ENCODE peak calls at places on chromosome X, in six cellular contexts. One of them, this sample, is unnamed. For H3K9me3, the result is how much of the 10 kb centered on the place peaks cover.

GRCh38 chrX:96770315-96770714 is 85.7 kb downstream of the DIAPH2 start:
- DNase-seq in H1: no peak
- DNase-seq in mesenchymal stem cell: peak
- DNase-seq in H9: no peak
- DNase-seq in IMR-90: peak
- DNase-seq in trophoblast cell: no peak
- DNase-seq in this sample: no peak

GRCh38 chrX:131288188-131288587 is 918 bp downstream of the IGSF1 start:
- DNase-seq in H1: no peak
- DNase-seq in H9: no peak
- DNase-seq in mesenchymal stem cell: no peak
- DNase-seq in IMR-90: no peak
- DNase-seq in trophoblast cell: no peak
- DNase-seq in this sample: no peak

GRCh38 chrX:15356444-15356843 is 21.1 kb upstream of the PIGA start:
- DNase-seq in IMR-90: peak
- DNase-seq in mesenchymal stem cell: peak
- DNase-seq in H1: no peak
- DNase-seq in H9: no peak
- DNase-seq in trophoblast cell: no peak
- DNase-seq in this sample: no peak

GRCh38 chrX:110341189-110342035 is 17.2 kb upstream of the RTL9 start:
- DNase-seq in trophoblast cell: no peak
- DNase-seq in H9: no peak
- DNase-seq in H1: no peak
- DNase-seq in mesenchymal stem cell: peak
- DNase-seq in IMR-90: peak
- DNase-seq in this sample: no peak

GRCh38 chrX:53184836-53185235 is 40.2 kb downstream of the KDM5C start:
- DNase-seq in mesenchymal stem cell: peak
- DNase-seq in H9: no peak
- DNase-seq in IMR-90: peak
- DNase-seq in H1: no peak
- DNase-seq in trophoblast cell: no peak
- DNase-seq in this sample: no peak

GRCh38 chrX:68500105-68500504 is 1.3 kb downstream of the YIPF6 start:
- DNase-seq in H9: no peak
- DNase-seq in mesenchymal stem cell: no peak
- DNase-seq in trophoblast cell: no peak
- DNase-seq in IMR-90: no peak
- DNase-seq in H1: no peak
- DNase-seq in this sample: no peak

GRCh38 chrX:138908577-138908976 is 197.1 kb upstream of the FGF13 start:
- DNase-seq in H1: no peak
- DNase-seq in mesenchymal stem cell: no peak
- DNase-seq in IMR-90: no peak
- DNase-seq in H9: no peak
- DNase-seq in trophoblast cell: no peak
- DNase-seq in this sample: no peak

GRCh38 chrX:77899081-77899828 is at the start of gene COX7B:
- DNase-seq in H1: peak
- DNase-seq in mesenchymal stem cell: peak
- DNase-seq in trophoblast cell: peak
- DNase-seq in H9: peak
- DNase-seq in IMR-90: peak
- DNase-seq in this sample: peak

GRCh38 chrX:71253253-71254091 is 468 bp downstream of the ZMYM3 start:
- DNase-seq in H9: peak
- DNase-seq in IMR-90: peak
- DNase-seq in mesenchymal stem cell: peak
- DNase-seq in trophoblast cell: no peak
- DNase-seq in H1: peak
- DNase-seq in this sample: peak

GRCh38 chrX:14056201-14056600 is 26.5 kb upstream of the GEMIN8 start:
- DNase-seq in mesenchymal stem cell: no peak
- DNase-seq in trophoblast cell: no peak
- DNase-seq in H9: no peak
- DNase-seq in IMR-90: peak
- DNase-seq in H1: no peak
- DNase-seq in this sample: no peak

GRCh38 chrX:67780694-67781109 is 236.9 kb downstream of the AR start:
- DNase-seq in H1: no peak
- DNase-seq in IMR-90: peak
- DNase-seq in H9: no peak
- DNase-seq in trophoblast cell: peak
- DNase-seq in mesenchymal stem cell: peak
- DNase-seq in this sample: no peak

GRCh38 chrX:41779058-41779564 is 55.1 kb downstream of the GPR82 start:
- DNase-seq in IMR-90: peak
- DNase-seq in mesenchymal stem cell: peak
- DNase-seq in trophoblast cell: no peak
- DNase-seq in H9: no peak
- DNase-seq in H1: no peak
- DNase-seq in this sample: no peak

GRCh38 chrX:134469481-134469880 is 9.5 kb downstream of the HPRT1 start:
- DNase-seq in trophoblast cell: no peak
- DNase-seq in H9: no peak
- DNase-seq in H1: no peak
- DNase-seq in IMR-90: peak
- DNase-seq in mesenchymal stem cell: peak
- DNase-seq in this sample: no peak

GRCh38 chrX:68511255-68511654 is 12.4 kb downstream of the YIPF6 start:
- DNase-seq in trophoblast cell: peak
- DNase-seq in H9: no peak
- DNase-seq in IMR-90: peak
- DNase-seq in mesenchymal stem cell: peak
- DNase-seq in H1: no peak
- DNase-seq in this sample: no peak

GRCh38 chrX:39645059-39645895 is 452.5 kb downstream of the BCOR start:
- DNase-seq in mesenchymal stem cell: peak
- DNase-seq in trophoblast cell: no peak
- DNase-seq in H1: no peak
- DNase-seq in H9: no peak
- DNase-seq in IMR-90: peak
- DNase-seq in this sample: no peak

GRCh38 chrX:75609361-75609760 is 86.5 kb upstream of the ZDHHC15 start:
- DNase-seq in H1: no peak
- DNase-seq in IMR-90: no peak
- DNase-seq in mesenchymal stem cell: no peak
- DNase-seq in H9: peak
- DNase-seq in trophoblast cell: no peak
- DNase-seq in this sample: no peak

GRCh38 chrX:1400731-1401471 is 9.0 kb upstream of the SLC25A6 start:
- DNase-seq in trophoblast cell: no peak
- DNase-seq in H9: peak
- DNase-seq in mesenchymal stem cell: no peak
- DNase-seq in IMR-90: no peak
- DNase-seq in H1: peak
- DNase-seq in this sample: no peak

GRCh38 chrX:154918060-154918483 is 31.9 kb downstream of the F8A1 start:
- DNase-seq in trophoblast cell: peak
- DNase-seq in IMR-90: peak
- DNase-seq in H1: peak
- DNase-seq in H9: peak
- DNase-seq in mesenchymal stem cell: peak
- DNase-seq in this sample: peak

GRCh38 chrX:9885150-9885549 is 82.0 kb upstream of the CLDN34 start:
- DNase-seq in trophoblast cell: peak
- DNase-seq in IMR-90: peak
- DNase-seq in H9: peak
- DNase-seq in mesenchymal stem cell: peak
- DNase-seq in H1: peak
- DNase-seq in this sample: no peak

GRCh38 chrX:153974726-153975286 is 2.3 kb downstream of the TMEM187 start:
- DNase-seq in trophoblast cell: no peak
- DNase-seq in H1: no peak
- DNase-seq in IMR-90: no peak
- DNase-seq in mesenchymal stem cell: no peak
- DNase-seq in H9: no peak
- DNase-seq in this sample: no peak

GRCh38 chrX:46750829-46751228 is 8.1 kb downstream of the SLC9A7 start:
- DNase-seq in trophoblast cell: no peak
- DNase-seq in IMR-90: no peak
- DNase-seq in H9: no peak
- DNase-seq in mesenchymal stem cell: no peak
- DNase-seq in H1: no peak
- DNase-seq in this sample: no peak

GRCh38 chrX:96722793-96723192 is 38.2 kb downstream of the DIAPH2 start:
- DNase-seq in mesenchymal stem cell: no peak
- DNase-seq in trophoblast cell: no peak
- DNase-seq in H9: no peak
- DNase-seq in IMR-90: no peak
- DNase-seq in H1: no peak
- DNase-seq in this sample: no peak

GRCh38 chrX:54479471-54480122 is 16.4 kb downstream of the FGD1 start:
- DNase-seq in trophoblast cell: no peak
- DNase-seq in mesenchymal stem cell: peak
- DNase-seq in H1: peak
- DNase-seq in IMR-90: no peak
- DNase-seq in H9: peak
- DNase-seq in this sample: no peak

GRCh38 chrX:54484666-54485065 is 11.4 kb downstream of the FGD1 start:
- DNase-seq in H1: no peak
- DNase-seq in mesenchymal stem cell: no peak
- DNase-seq in H9: peak
- DNase-seq in trophoblast cell: no peak
- DNase-seq in IMR-90: no peak
- DNase-seq in this sample: no peak

GRCh38 chrX:54481751-54482150 is 14.3 kb downstream of the FGD1 start:
- DNase-seq in H1: no peak
- DNase-seq in H9: peak
- DNase-seq in trophoblast cell: no peak
- DNase-seq in IMR-90: no peak
- DNase-seq in mesenchymal stem cell: no peak
- DNase-seq in this sample: no peak

GRCh38 chrX:54483946-54484345 is 12.1 kb downstream of the FGD1 start:
- DNase-seq in H1: no peak
- DNase-seq in IMR-90: no peak
- DNase-seq in trophoblast cell: no peak
- DNase-seq in H9: no peak
- DNase-seq in mesenchymal stem cell: no peak
- DNase-seq in this sample: no peak

GRCh38 chrX:54482839-54483593 is 13.0 kb downstream of the FGD1 start:
- DNase-seq in IMR-90: no peak
- DNase-seq in H9: peak
- DNase-seq in H1: peak
- DNase-seq in trophoblast cell: no peak
- DNase-seq in mesenchymal stem cell: no peak
- DNase-seq in this sample: no peak
- H2AK5ac ChIP-seq in IMR-90: peak
- H2AK5ac ChIP-seq in H9: no peak
- H2AK5ac ChIP-seq in H1: peak
- H2AK5ac ChIP-seq in trophoblast cell: peak
- H2AK5ac ChIP-seq in mesenchymal stem cell: peak
- H2AK5ac ChIP-seq in this sample: no peak

GRCh38 chrX:42821803-42822443 is 44.0 kb upstream of the PPP1R2C start:
- DNase-seq in mesenchymal stem cell: no peak
- DNase-seq in H9: no peak
- DNase-seq in H1: no peak
- DNase-seq in IMR-90: no peak
- DNase-seq in trophoblast cell: no peak
- DNase-seq in this sample: no peak

GRCh38 chrX:42818151-42818921 is 40.4 kb upstream of the PPP1R2C start:
- DNase-seq in IMR-90: no peak
- DNase-seq in H1: no peak
- DNase-seq in mesenchymal stem cell: no peak
- DNase-seq in H9: peak
- DNase-seq in trophoblast cell: no peak
- DNase-seq in this sample: no peak

GRCh38 chrX:42825201-42825600 is 47.2 kb upstream of the PPP1R2C start:
- DNase-seq in H9: no peak
- DNase-seq in trophoblast cell: no peak
- DNase-seq in mesenchymal stem cell: no peak
- DNase-seq in H1: no peak
- DNase-seq in IMR-90: no peak
- DNase-seq in this sample: no peak

GRCh38 chrX:42824541-42824940 is 46.6 kb upstream of the PPP1R2C start:
- DNase-seq in H9: no peak
- DNase-seq in H1: no peak
- DNase-seq in trophoblast cell: no peak
- DNase-seq in IMR-90: no peak
- DNase-seq in mesenchymal stem cell: no peak
- DNase-seq in this sample: no peak

GRCh38 chrX:42823443-42823842 is 45.5 kb upstream of the PPP1R2C start:
- DNase-seq in H9: no peak
- DNase-seq in H1: no peak
- DNase-seq in trophoblast cell: no peak
- DNase-seq in mesenchymal stem cell: no peak
- DNase-seq in IMR-90: no peak
- DNase-seq in this sample: no peak
- H3K9me3 ChIP-seq in H9: under half
- H3K9me3 ChIP-seq in H1: under half
- H3K9me3 ChIP-seq in trophoblast cell: under half
- H3K9me3 ChIP-seq in mesenchymal stem cell: under half
- H3K9me3 ChIP-seq in IMR-90: under half
- H3K9me3 ChIP-seq in this sample: under half

DNA sequence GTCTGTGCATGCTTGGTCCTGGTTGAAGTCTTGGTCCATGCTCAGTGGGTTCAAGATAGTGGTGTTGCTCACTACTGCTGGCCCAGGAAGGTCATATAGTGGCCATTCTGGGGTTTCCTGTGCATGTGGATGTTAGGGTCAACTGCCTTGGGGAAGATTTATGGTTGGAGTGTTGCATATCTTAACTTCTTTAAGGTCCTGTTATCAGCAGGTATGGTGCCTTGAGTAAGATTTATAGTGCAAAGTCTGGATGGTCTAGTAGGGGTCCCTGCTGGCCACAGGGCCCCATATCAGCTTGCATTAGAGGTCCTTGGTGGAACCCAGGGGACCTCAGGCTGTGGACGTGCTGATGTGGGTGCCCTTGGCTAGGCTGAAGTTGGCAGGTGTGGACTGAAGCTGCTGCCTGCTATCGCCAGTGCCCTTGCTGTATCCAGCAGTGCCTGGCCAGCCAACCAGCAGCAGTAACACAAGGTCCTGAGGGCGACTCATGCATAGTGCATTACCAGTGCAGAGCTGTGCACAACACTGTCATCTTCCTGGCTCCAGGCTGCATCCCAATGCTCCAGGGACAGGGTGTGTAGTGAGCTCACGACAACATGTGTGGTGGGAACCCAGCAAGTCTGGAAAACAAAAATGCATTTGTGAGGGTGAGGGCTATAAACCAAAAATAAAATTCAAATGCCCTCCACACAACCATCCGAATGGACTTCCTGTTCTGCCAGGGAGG is 61.0 kb downstream of the BEX3 start:
- DNase-seq in mesenchymal stem cell: no peak
- DNase-seq in IMR-90: peak
- DNase-seq in H9: no peak
- DNase-seq in trophoblast cell: no peak
- DNase-seq in H1: no peak
- DNase-seq in this sample: no peak
- H2AK5ac ChIP-seq in mesenchymal stem cell: no peak
- H2AK5ac ChIP-seq in IMR-90: no peak
- H2AK5ac ChIP-seq in H9: no peak
- H2AK5ac ChIP-seq in trophoblast cell: peak
- H2AK5ac ChIP-seq in H1: peak
- H2AK5ac ChIP-seq in this sample: no peak

GRCh38 chrX:51855698-51856097 is 37.7 kb upstream of the MAGED1 start:
- DNase-seq in H9: no peak
- DNase-seq in H1: no peak
- DNase-seq in trophoblast cell: no peak
- DNase-seq in IMR-90: no peak
- DNase-seq in mesenchymal stem cell: no peak
- DNase-seq in this sample: no peak
- H3K9me3 ChIP-seq in H9: under half
- H3K9me3 ChIP-seq in H1: under half
- H3K9me3 ChIP-seq in trophoblast cell: under half
- H3K9me3 ChIP-seq in IMR-90: under half
- H3K9me3 ChIP-seq in mesenchymal stem cell: half or more
- H3K9me3 ChIP-seq in this sample: under half